ENCODE peak calls at places on chromosomes 2 and 18, in six cellular contexts. One of them, this sample, is unnamed.

GRCh38 chr2:128631698-128632490 is 313.2 kb upstream of the HS6ST1 start:
- DNase-seq in GM12865: no peak
- DNase-seq in HS-5: no peak
- DNase-seq in A549: no peak
- DNase-seq in NCI-H1092 treated with DMSO at 0.1 percent for 48 hours: no peak
- DNase-seq in kidney tubule cell: no peak
- DNase-seq in this sample: no peak

GRCh38 chr2:105081006-105081701 is 43.3 kb downstream of the MRPS9 start:
- DNase-seq in GM12865: no peak
- DNase-seq in HS-5: no peak
- DNase-seq in A549: no peak
- DNase-seq in NCI-H1092 treated with DMSO at 0.1 percent for 48 hours: no peak
- DNase-seq in kidney tubule cell: no peak
- DNase-seq in this sample: no peak

GRCh38 chr2:17791121-17791902 is 24.9 kb upstream of the MSGN1 start:
- DNase-seq in GM12865: no peak
- DNase-seq in NCI-H1092 treated with DMSO at 0.1 percent for 48 hours: no peak
- DNase-seq in HS-5: peak; percentile 40
- DNase-seq in A549: no peak
- DNase-seq in kidney tubule cell: no peak
- DNase-seq in this sample: peak; percentile 97

GRCh38 chr2:26173596-26174482 is 951 bp downstream of the GAREM2 start:
- DNase-seq in NCI-H1092 treated with DMSO at 0.1 percent for 48 hours: no peak
- DNase-seq in HS-5: no peak
- DNase-seq in GM12865: no peak
- DNase-seq in kidney tubule cell: no peak
- DNase-seq in A549: no peak
- DNase-seq in this sample: no peak

GRCh38 chr2:32427672-32428622 is 71.1 kb downstream of the BIRC6 start:
- DNase-seq in NCI-H1092 treated with DMSO at 0.1 percent for 48 hours: peak; percentile 61
- DNase-seq in A549: no peak
- DNase-seq in GM12865: no peak
- DNase-seq in HS-5: no peak
- DNase-seq in kidney tubule cell: no peak
- DNase-seq in this sample: peak; percentile 41

GRCh38 chr2:48238381-48238780 is 291.6 kb upstream of the STON1 start:
- DNase-seq in NCI-H1092 treated with DMSO at 0.1 percent for 48 hours: no peak
- DNase-seq in kidney tubule cell: no peak
- DNase-seq in HS-5: no peak
- DNase-seq in A549: no peak
- DNase-seq in GM12865: no peak
- DNase-seq in this sample: no peak

GRCh38 chr18:12928149-12928548 is 19.7 kb upstream of the SEH1L start:
- DNase-seq in NCI-H1092 treated with DMSO at 0.1 percent for 48 hours: no peak
- DNase-seq in GM12865: no peak
- DNase-seq in HS-5: no peak
- DNase-seq in A549: no peak
- DNase-seq in kidney tubule cell: no peak
- DNase-seq in this sample: no peak

GRCh38 chr2:130930740-130931659 is 94.3 kb downstream of the ARHGEF4 start:
- DNase-seq in GM12865: no peak
- DNase-seq in kidney tubule cell: no peak
- DNase-seq in NCI-H1092 treated with DMSO at 0.1 percent for 48 hours: no peak
- DNase-seq in HS-5: no peak
- DNase-seq in A549: no peak
- DNase-seq in this sample: no peak

GRCh38 chr2:154452906-154453493 is 245.5 kb upstream of the KCNJ3 start:
- DNase-seq in NCI-H1092 treated with DMSO at 0.1 percent for 48 hours: peak; percentile 2
- DNase-seq in HS-5: peak; percentile 31
- DNase-seq in kidney tubule cell: peak; percentile 56
- DNase-seq in A549: peak; percentile 33
- DNase-seq in GM12865: peak; percentile 33
- DNase-seq in this sample: peak; percentile 3

GRCh38 chr2:120999374-121000097 is 263.9 kb downstream of the GLI2 start:
- DNase-seq in NCI-H1092 treated with DMSO at 0.1 percent for 48 hours: no peak
- DNase-seq in A549: no peak
- DNase-seq in kidney tubule cell: no peak
- DNase-seq in GM12865: no peak
- DNase-seq in HS-5: no peak
- DNase-seq in this sample: no peak

GRCh38 chr2:203672856-203673255 is 33.6 kb upstream of the CD28 start:
- DNase-seq in kidney tubule cell: no peak
- DNase-seq in HS-5: no peak
- DNase-seq in A549: no peak
- DNase-seq in GM12865: no peak
- DNase-seq in NCI-H1092 treated with DMSO at 0.1 percent for 48 hours: no peak
- DNase-seq in this sample: no peak

GRCh38 chr2:96085541-96086355 is 30.6 kb downstream of the ADRA2B start:
- DNase-seq in HS-5: no peak
- DNase-seq in kidney tubule cell: peak; percentile 74
- DNase-seq in GM12865: no peak
- DNase-seq in NCI-H1092 treated with DMSO at 0.1 percent for 48 hours: no peak
- DNase-seq in A549: no peak
- DNase-seq in this sample: no peak

GRCh38 chr2:138742446-138743057 is 37.6 kb downstream of the NXPH2 start:
- DNase-seq in NCI-H1092 treated with DMSO at 0.1 percent for 48 hours: no peak
- DNase-seq in kidney tubule cell: no peak
- DNase-seq in HS-5: no peak
- DNase-seq in A549: no peak
- DNase-seq in GM12865: no peak
- DNase-seq in this sample: no peak

GRCh38 chr2:71064754-71065621 is 3.5 kb upstream of the NAGK start:
- DNase-seq in HS-5: no peak
- DNase-seq in kidney tubule cell: no peak
- DNase-seq in NCI-H1092 treated with DMSO at 0.1 percent for 48 hours: no peak
- DNase-seq in GM12865: peak; percentile 75
- DNase-seq in A549: no peak
- DNase-seq in this sample: no peak

GRCh38 chr18:48050176-48050575 is 119.7 kb upstream of the SMAD2 start:
- DNase-seq in HS-5: no peak
- DNase-seq in kidney tubule cell: no peak
- DNase-seq in GM12865: no peak
- DNase-seq in A549: no peak
- DNase-seq in NCI-H1092 treated with DMSO at 0.1 percent for 48 hours: no peak
- DNase-seq in this sample: no peak

GRCh38 chr18:74230922-74231714 is 60.6 kb downstream of the CYB5A start:
- DNase-seq in A549: no peak
- DNase-seq in GM12865: no peak
- DNase-seq in kidney tubule cell: peak; percentile 47
- DNase-seq in HS-5: no peak
- DNase-seq in NCI-H1092 treated with DMSO at 0.1 percent for 48 hours: no peak
- DNase-seq in this sample: no peak

GRCh38 chr2:100606740-100607343 is 44.0 kb downstream of the PDCL3 start:
- DNase-seq in NCI-H1092 treated with DMSO at 0.1 percent for 48 hours: peak; percentile 37
- DNase-seq in GM12865: peak; percentile 44
- DNase-seq in HS-5: peak; percentile 63
- DNase-seq in kidney tubule cell: peak; percentile 47
- DNase-seq in A549: peak; percentile 61
- DNase-seq in this sample: peak; percentile 58

This sample was measured in lung microvascular endothelial cell.